ENCODE peak calls at places on chromosomes 6 and 20, in five cellular contexts. F is GM12878, S is WTC11, Z is HepG2, T is H1. K is an unnamed sample.

GRCh38 chr20:9609892-9610502 is 95.6 kb downstream of the LAMP5 start:
- DNase-seq in T (peak), Z (peak), S (peak), F (peak), K (peak)

GRCh38 chr6:79821859-79822258 is 125.5 kb downstream of the ELOVL4 start:
- DNase-seq in Z (no peak), F (no peak), T (no peak), S (no peak), K (no peak)

GRCh38 chr20:43563429-43563828 is 4.6 kb downstream of the SGK2 start:
- DNase-seq in Z (peak), S (no peak), T (no peak), F (no peak), K (peak)

GRCh38 chr6:44029489-44030185 is 97.6 kb downstream of the MRPL14 start:
- DNase-seq in F (no peak), T (no peak), S (no peak), Z (no peak), K (no peak)

GRCh38 chr6:119071576-119071975 is 6.9 kb downstream of the FAM184A start:
- DNase-seq in S (no peak), T (no peak), Z (peak), F (no peak), K (no peak)

GRCh38 chr6:161395832-161396231 is 122.0 kb upstream of the AGPAT4 start:
- DNase-seq in T (no peak), Z (no peak), S (no peak), F (no peak), K (no peak)

GRCh38 chr6:146364816-146365594 is 178.6 kb upstream of the RAB32 start:
- DNase-seq in S (no peak), Z (no peak), T (no peak), F (no peak), K (no peak)

GRCh38 chr20:41030536-41031242 is 2.1 kb downstream of the TOP1 start:
- DNase-seq in T (no peak), Z (peak), F (no peak), S (no peak), K (no peak)

GRCh38 chr20:7716286-7716972 is 223.8 kb downstream of the HAO1 start:
- DNase-seq in T (no peak), Z (no peak), F (no peak), S (no peak), K (no peak)

GRCh38 chr6:41028618-41029486 is 10.2 kb downstream of the UNC5CL start:
- DNase-seq in F (no peak), Z (no peak), S (no peak), T (no peak), K (no peak)

GRCh38 chr20:63345328-63346100 is 15.6 kb downstream of the CHRNA4 start:
- DNase-seq in Z (no peak), T (no peak), S (no peak), F (no peak), K (no peak)

GRCh38 chr6:113651120-113651519 is 206.0 kb upstream of the MARCKS start:
- DNase-seq in T (no peak), F (no peak), Z (no peak), S (no peak), K (no peak)

GRCh38 chr6:163180874-163181541 is 233.5 kb upstream of the QKI start:
- DNase-seq in S (peak), Z (peak), T (peak), F (no peak), K (peak)

GRCh38 chr6:154410619-154411044 is 54.0 kb upstream of the IPCEF1 start:
- DNase-seq in Z (peak), F (no peak), S (no peak), T (no peak), K (no peak)

GRCh38 chr6:139407718-139408222 is 33.3 kb upstream of the CITED2 start:
- DNase-seq in S (no peak), F (no peak), T (no peak), Z (no peak), K (no peak)

GRCh38 chr6:158559895-158560786 is at the start of gene TMEM181:
- DNase-seq in Z (peak), T (peak), S (peak), F (peak), K (peak)

GRCh38 chr6:17013701-17014100 is 88.1 kb upstream of the STMND1 start:
- DNase-seq in Z (no peak), F (no peak), S (no peak), T (no peak), K (no peak)

GRCh38 chr6:46684771-46685170 is 2.9 kb upstream of the TDRD6 start:
- DNase-seq in Z (no peak), T (no peak), S (no peak), F (no peak), K (no peak)

GRCh38 chr20:34916774-34917354 is 38.7 kb downstream of the GSS start:
- DNase-seq in T (no peak), S (no peak), F (no peak), Z (no peak), K (no peak)

GRCh38 chr20:61588356-61589054 is 336.4 kb downstream of the CDH4 start:
- DNase-seq in F (no peak), Z (no peak), S (no peak), T (no peak), K (no peak)

GRCh38 chr20:18639501-18639979 is 51.7 kb downstream of the DTD1 start:
- DNase-seq in Z (no peak), F (no peak), T (no peak), S (no peak), K (no peak)

GRCh38 chr20:25256226-25256859 is 8.5 kb downstream of the PYGB start:
- DNase-seq in T (no peak), S (no peak), F (no peak), Z (no peak), K (no peak)

GRCh38 chr6:39377530-39377929 is 55.0 kb upstream of the KCNK16 start:
- DNase-seq in Z (peak), T (peak), F (no peak), S (peak), K (peak)

GRCh38 chr6:111730835-111731234 is 125.2 kb upstream of the TRAF3IP2 start:
- DNase-seq in Z (no peak), F (no peak), S (no peak), T (no peak), K (no peak)

GRCh38 chr20:52959125-52959524 is 13.0 kb upstream of the TSHZ2 start:
- DNase-seq in F (no peak), T (no peak), Z (peak), S (no peak), K (no peak)

GRCh38 chr20:35474504-35474903 is 19.1 kb downstream of the CEP250 start:
- DNase-seq in S (no peak), F (no peak), Z (peak), T (no peak), K (no peak)

GRCh38 chr6:53647437-53648094 is 18.0 kb downstream of the KLHL31 start:
- DNase-seq in F (no peak), T (no peak), Z (no peak), S (no peak), K (no peak)

GRCh38 chr6:156928972-156929371 is 151.8 kb downstream of the ARID1B start:
- DNase-seq in T (no peak), S (no peak), Z (no peak), F (no peak), K (no peak)

GRCh38 chr20:46546936-46547335 is 3.5 kb downstream of the OCSTAMP start:
- DNase-seq in F (no peak), Z (no peak), S (no peak), T (no peak), K (no peak)

GRCh38 chr6:136788069-136788902 is 4.0 kb downstream of the MAP3K5 start:
- DNase-seq in T (no peak), S (no peak), F (no peak), Z (no peak), K (no peak)

GRCh38 chr6:11096109-11096508 is 2.5 kb downstream of the SMIM13 start:
- DNase-seq in T (no peak), F (no peak), S (peak), Z (peak), K (no peak)

GRCh38 chr6:71584712-71585436 is 296.3 kb downstream of the OGFRL1 start:
- DNase-seq in S (no peak), T (no peak), F (no peak), Z (no peak), K (no peak)

GRCh38 chr6:72037006-72037405 is 150.7 kb downstream of the RIMS1 start:
- DNase-seq in Z (no peak), T (no peak), F (no peak), S (no peak), K (no peak)

GRCh38 chr20:609371-609964 is 641 bp downstream of the TCF15 start:
- DNase-seq in F (no peak), Z (no peak), S (peak), T (peak), K (no peak)

DNA sequence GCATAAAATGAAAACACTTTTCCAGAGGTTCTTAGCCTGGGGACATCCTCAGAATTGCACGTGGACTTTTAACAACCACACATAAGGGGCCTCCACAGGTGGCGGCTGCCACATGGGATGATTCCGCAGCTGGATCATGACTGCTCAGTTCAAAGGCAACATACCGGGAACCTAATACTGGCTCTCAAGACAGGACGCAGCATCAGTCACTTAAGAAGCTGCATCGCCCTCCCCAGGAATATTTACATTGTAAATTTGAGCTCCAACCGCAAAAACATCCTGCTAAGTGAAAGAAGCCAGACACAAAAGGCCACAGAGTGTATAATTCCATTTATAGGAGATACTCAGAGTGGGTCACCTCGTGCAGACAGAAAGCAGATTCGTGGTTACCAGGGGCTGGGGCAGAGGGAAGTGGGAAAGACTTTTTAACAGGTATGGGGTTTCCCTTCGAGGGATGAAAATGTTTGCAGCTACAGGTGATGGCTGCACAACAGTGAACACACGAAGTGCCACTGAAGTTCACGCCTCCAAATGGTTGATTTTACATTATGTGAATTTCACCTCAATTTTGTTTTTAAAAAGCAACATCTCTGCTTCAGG is 141.5 kb downstream of the BMP7 start:
- DNase-seq in Z (no peak), T (no peak), S (no peak), F (peak), K (no peak)
- TF ChIP-seq ATF2 in Z (no peak), T (no peak), S (no peak), F (no peak), K (no peak)

GRCh38 chr6:73157870-73158269 is 67.4 kb downstream of the KHDC1L start:
- DNase-seq in S (no peak), F (no peak), T (no peak), Z (no peak), K (no peak)
- TF ChIP-seq ATF2 in S (no peak), F (no peak), T (no peak), Z (no peak), K (no peak)

DNA sequence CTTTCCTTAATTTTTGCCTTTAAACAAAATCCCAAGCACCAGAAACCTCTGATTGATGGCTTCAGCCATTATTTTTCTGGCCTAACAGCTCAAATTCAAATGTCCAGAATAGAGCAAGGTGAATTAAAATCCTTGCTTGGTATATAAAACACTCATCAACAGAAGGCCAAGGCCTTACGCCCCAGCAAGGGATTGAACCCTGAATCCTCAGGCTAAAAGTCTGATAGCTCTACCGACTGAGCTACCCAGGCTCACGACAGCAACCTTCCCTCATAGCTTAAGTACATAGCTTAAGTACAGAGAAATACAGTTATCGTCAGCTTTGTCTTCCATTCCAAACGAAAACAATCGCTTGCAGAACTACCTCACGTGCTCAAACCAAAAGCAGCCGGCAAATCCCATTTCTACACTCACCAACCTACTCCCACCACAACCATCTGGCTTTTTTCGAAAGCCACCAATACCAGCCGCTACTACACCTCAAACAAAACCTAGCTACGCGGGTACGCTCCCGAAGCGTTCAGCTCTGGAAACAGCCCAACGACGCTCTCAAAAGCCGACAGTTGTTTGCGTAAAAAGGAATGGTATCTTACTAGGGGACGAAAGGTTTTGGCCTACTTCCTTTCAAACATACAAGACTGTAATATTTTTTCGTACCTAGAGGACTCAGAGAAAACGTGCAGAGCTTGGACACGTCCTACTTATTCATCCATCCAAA is 167.5 kb downstream of the GPX5 start:
- DNase-seq in T (peak), F (no peak), S (no peak), Z (no peak), K (no peak)
- TF ChIP-seq ATF2 in T (no peak), F (no peak), S (no peak), Z (no peak), K (no peak)

DNA sequence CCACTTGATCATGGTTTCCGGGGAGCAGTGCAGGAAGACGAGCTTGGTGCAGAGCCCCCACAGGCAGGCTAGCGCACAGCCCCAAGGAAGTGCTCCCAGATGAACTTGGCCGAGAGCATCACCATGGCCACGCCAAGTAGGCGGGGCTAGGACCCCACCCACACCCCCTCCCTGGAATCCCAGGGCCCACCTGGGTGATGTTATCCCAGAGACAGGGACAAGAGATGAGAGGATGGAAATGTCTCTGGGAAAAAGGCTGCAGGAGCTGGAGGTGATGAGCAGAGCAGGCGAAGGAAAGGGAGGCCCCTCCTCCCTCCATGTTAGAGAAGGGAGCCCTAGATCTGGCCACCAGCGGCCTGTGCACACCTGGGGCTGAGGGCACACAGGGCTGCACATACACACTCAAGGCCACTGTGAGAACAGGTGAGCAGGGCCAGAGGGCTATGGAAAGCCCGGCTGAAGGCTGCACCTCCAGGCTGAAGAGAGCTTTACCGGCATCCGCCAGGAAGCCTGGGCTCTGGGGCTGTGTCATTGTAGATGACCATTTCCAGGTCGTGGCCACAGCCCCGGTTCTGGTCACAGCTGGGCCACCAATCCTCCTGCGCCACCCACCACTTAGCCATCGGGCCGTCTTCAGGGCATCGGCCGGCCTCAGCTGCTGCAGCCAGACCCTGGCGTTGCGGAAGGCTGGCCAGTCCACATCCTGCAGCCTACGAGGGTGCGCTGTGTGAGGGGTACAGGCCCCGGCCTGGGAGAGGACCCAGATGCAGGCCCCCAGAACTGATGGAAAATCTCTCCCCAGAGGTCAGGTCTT is 24.9 kb downstream of the NPEPL1 start:
- DNase-seq in F (no peak), S (peak), Z (no peak), T (peak), K (peak)
- TF ChIP-seq ATF2 in F (no peak), S (no peak), Z (no peak), T (no peak), K (no peak)

DNA sequence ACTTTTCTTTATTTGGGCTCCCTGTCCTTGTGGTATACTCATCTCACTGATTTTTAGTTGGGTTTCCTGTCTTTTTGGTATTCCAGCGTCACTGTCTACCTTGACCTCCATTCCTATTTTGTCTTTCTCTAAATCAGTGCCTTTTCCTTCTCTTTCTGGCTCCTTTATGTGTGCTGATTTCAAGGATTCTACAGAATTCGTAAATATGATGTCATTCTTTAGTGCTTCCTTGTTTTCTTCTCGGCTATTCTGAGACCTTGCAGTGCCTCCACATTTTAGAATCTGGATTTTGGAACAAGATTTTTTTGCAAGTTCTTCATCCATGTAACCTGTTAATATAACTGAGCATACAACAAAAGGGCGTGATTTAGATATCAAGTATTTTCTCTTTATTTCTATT is 69.8 kb upstream of the NOTCH4 start:
- DNase-seq in S (no peak), Z (no peak), F (no peak), T (no peak), K (no peak)
- TF ChIP-seq ATF2 in S (no peak), Z (no peak), F (no peak), T (no peak), K (no peak)